ENCODE peak calls at places on chromosomes 4 and X, in eight cellular contexts. E, Y, A, T, F, W, B and R are unnamed samples. For H3K27me3, the result is how much of the 10 kb centered on the place peaks cover.

GRCh38 chr4:140644470-140645185 is 75.9 kb upstream of the UCP1 start:
- DNase-seq in Y (no peak), W (no peak), T (no peak), F (no peak), A (no peak), B (no peak), E (no peak), R (no peak)

GRCh38 chrX:22135171-22135711 is 103.1 kb downstream of the PHEX start:
- DNase-seq in T (no peak), W (peak), F (no peak), B (no peak), E (no peak), Y (no peak), A (no peak), R (no peak)

GRCh38 chrX:114272096-114272686 is 311.7 kb upstream of the HTR2C start:
- DNase-seq in B (no peak), A (no peak), Y (no peak), F (no peak), T (no peak), E (no peak), W (no peak), R (no peak)

GRCh38 chr4:75658881-75659280 is 14.3 kb downstream of the G3BP2 start:
- DNase-seq in E (no peak), Y (no peak), A (no peak), F (no peak), B (no peak), W (no peak), T (no peak), R (no peak)

GRCh38 chrX:104359124-104359523 is 104.4 kb upstream of the ESX1 start:
- DNase-seq in T (no peak), Y (no peak), E (no peak), W (no peak), B (no peak), F (no peak), A (no peak), R (no peak)

GRCh38 chr4:41456559-41457101 is 81.3 kb upstream of the LIMCH1 start:
- DNase-seq in A (no peak), E (no peak), T (no peak), Y (no peak), B (no peak), F (no peak), W (no peak), R (no peak)

GRCh38 chrX:116009871-116010710 is 160.5 kb upstream of the AGTR2 start:
- DNase-seq in T (no peak), B (no peak), F (no peak), W (peak), Y (peak), E (no peak), A (no peak), R (no peak)

GRCh38 chrX:24494544-24495113 is 29.5 kb downstream of the PDK3 start:
- DNase-seq in E (peak), T (no peak), Y (peak), B (peak), A (no peak), F (no peak), W (no peak), R (no peak)

GRCh38 chr4:54568184-54568583 is 89.6 kb upstream of the KIT start:
- DNase-seq in W (no peak), A (no peak), T (no peak), E (no peak), Y (no peak), B (no peak), F (no peak), R (no peak)

GRCh38 chr4:7267829-7268228 is 75.5 kb downstream of the SORCS2 start:
- DNase-seq in B (no peak), A (no peak), T (no peak), E (no peak), W (no peak), Y (no peak), F (no peak), R (no peak)

GRCh38 chr4:37157403-37158167 is 87.0 kb upstream of the NWD2 start:
- DNase-seq in Y (no peak), F (no peak), W (no peak), A (no peak), E (no peak), T (no peak), B (no peak), R (no peak)

GRCh38 chr4:101019941-101020401 is 327.4 kb downstream of the PPP3CA start:
- DNase-seq in Y (no peak), W (peak), B (no peak), F (no peak), T (no peak), A (no peak), E (peak), R (no peak)
- H3K27ac ChIP-seq in Y (no peak), W (peak), B (no peak), F (peak), T (no peak), A (no peak), E (peak), R (no peak)

GRCh38 chr4:168630445-168631187 is 133.8 kb downstream of the PALLD start:
- DNase-seq in F (no peak), B (no peak), E (no peak), Y (no peak), W (no peak), A (no peak), T (no peak), R (no peak)
- H3K4me3 ChIP-seq in F (peak), B (peak), E (no peak), Y (peak), W (no peak), A (peak), T (peak), R (no peak)

DNA sequence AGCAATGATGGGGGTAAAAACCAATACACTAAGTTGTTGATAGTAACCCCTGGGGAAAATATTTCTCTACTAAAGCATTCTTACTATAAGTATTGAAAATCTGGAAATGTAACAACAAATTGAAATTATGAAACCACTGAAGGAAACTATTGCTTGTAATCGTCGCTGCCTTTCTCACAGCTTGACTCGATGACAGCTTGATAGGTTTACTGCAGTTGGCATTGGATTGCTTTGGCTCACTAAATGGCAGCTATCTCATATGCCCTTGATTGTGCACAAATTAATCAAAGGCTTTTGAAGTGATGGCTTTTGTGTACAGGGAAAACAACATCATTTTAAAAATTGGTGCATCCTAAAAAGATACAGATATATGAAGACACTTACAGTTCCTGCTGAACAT is 419.6 kb upstream of the TENM3 start:
- DNase-seq in E (no peak), A (no peak), B (no peak), F (no peak), Y (no peak), T (no peak), W (no peak), R (no peak)
- H3K27me3 ChIP-seq in E (under half), A (under half), B (under half), F (under half), Y (under half), T (under half), W (under half), R (under half)

DNA sequence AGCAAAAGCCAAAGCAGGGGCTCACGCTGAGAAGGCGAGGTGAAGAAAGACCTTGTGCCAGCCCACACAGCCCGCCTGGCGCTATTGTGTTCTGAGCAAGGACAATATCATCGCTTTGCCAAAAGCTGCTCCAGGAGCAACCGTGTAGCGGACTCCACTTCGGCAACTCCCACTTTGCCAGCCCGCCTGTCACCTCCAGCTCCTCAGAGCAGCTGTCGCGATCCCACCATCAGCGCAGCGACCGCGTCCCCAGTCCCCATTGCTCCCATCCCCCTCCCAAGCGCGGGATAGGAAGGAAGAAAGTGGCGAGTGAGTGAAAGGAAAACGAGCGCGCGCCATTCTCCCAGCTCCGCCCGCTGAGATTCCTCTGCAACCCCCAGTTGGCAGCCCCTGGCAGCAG is 759 bp downstream of the ZC4H2 start:
- DNase-seq in W (peak), A (no peak), Y (peak), E (peak), F (no peak), B (peak), T (peak), R (no peak)
- H3K27ac ChIP-seq in W (no peak), A (peak), Y (no peak), E (peak), F (no peak), B (no peak), T (peak), R (no peak)

GRCh38 chr4:82890602-82890912 is 396 bp downstream of the SEC31A start:
- DNase-seq in B (no peak), E (no peak), F (no peak), T (no peak), Y (no peak), A (peak), W (no peak), R (no peak)

GRCh38 chr4:82891728-82892466 is 944 bp upstream of the SEC31A start:
- DNase-seq in W (peak), T (no peak), F (no peak), E (no peak), A (no peak), Y (no peak), B (peak), R (no peak)

GRCh38 chr4:82890913-82891727 is at the start of gene SEC31A:
- DNase-seq in Y (peak), A (peak), T (peak), W (peak), E (peak), B (peak), F (peak), R (peak)

GRCh38 chr4:82886145-82886942 is 4.6 kb downstream of the SEC31A start:
- DNase-seq in T (no peak), B (no peak), A (no peak), F (no peak), E (no peak), Y (no peak), W (no peak), R (no peak)

GRCh38 chr4:82889287-82889686 is 1.7 kb downstream of the SEC31A start:
- DNase-seq in Y (no peak), E (no peak), T (no peak), F (no peak), W (no peak), B (no peak), A (no peak), R (no peak)
- H3K4me3 ChIP-seq in Y (peak), E (peak), T (peak), F (peak), W (peak), B (peak), A (peak), R (no peak)

GRCh38 chrX:48086119-48086518 is 14.7 kb upstream of the ZNF630 start:
- DNase-seq in W (no peak), E (no peak), T (no peak), B (no peak), F (no peak), A (no peak), Y (no peak), R (no peak)
- H3K27me3 ChIP-seq in W (under half), E (under half), T (under half), B (under half), F (under half), A (under half), Y (under half), R (under half)

GRCh38 chrX:13050151-13050550 is 5.7 kb upstream of the FAM9C start:
- DNase-seq in Y (no peak), A (no peak), B (no peak), F (no peak), W (no peak), T (no peak), E (no peak), R (no peak)
- H3K27ac ChIP-seq in Y (no peak), A (no peak), B (no peak), F (no peak), W (no peak), T (no peak), E (no peak), R (no peak)

DNA sequence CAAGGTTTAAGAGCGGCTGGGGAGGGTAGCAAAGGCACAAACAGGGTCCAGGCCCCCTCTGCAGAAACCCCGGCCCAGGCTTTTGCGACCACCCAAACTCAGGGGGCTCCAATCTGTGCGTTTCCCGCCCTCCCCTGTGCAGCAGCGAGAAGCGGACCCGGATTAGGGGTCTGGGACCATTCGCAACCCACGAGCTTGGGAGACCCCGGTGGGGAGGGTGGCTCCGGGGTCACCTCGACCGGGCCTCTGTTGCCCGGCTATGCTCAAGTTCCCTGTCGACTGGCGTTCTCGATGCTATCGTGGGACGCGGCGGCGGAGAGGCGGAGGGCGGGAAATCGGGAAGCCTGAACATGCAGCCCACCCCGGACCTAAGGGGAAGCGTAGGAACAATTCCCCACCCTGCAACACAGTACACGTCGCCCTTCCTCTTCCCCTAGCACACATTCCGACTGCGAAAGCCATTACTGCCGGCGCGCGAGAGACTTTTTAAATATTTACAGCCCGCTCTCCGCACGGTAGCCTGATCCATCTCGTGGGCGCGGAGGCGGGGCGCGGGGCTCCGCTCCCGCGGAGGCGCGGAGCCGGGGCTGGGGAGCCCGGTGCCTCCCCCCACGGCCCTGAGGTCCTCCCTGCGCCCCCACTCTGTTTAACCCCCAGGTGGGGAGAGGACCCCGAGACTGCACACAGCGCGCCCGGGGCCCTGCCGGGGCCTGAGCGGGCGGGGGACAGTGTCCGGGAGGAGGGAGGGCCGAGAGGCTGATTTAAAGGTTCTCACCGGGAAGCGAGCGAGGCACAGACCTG is 48.1 kb upstream of the BCOR start:
- DNase-seq in F (no peak), A (no peak), W (no peak), T (no peak), E (peak), B (peak), Y (no peak), R (no peak)
- H3K4me3 ChIP-seq in F (peak), A (peak), W (no peak), T (peak), E (peak), B (peak), Y (peak), R (peak)

DNA sequence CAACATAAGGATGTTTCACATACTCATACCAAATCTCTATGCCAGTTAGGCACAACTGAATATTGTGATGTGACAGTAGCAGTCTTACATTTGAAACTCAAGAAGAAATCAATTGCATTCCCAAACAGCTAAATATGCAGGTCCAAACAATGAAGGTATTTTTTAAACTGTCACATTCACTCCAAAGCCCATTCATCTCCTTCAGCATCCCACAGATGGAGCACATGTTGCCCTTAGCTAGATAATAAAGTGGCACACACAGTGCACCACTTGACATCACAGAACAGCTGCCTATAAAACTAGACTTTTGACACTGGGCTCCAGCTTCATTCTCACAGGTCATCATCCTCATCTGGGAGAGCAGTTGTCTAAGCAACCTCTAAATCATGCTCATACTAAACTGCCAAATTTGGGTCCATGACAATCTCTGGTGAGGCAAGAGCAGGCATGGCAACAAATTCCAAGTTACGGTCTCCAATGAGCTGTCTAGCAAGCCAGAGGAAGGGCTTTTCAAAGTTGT is 26.2 kb upstream of the ARHGEF6 start:
- DNase-seq in B (no peak), W (no peak), A (no peak), F (no peak), T (no peak), E (no peak), Y (no peak), R (no peak)
- H3K27me3 ChIP-seq in B (under half), W (under half), A (under half), F (under half), T (under half), E (under half), Y (under half), R (under half)